ENCODE peak calls at places on chromosomes 3 and 15, in seven cellular contexts. D is amniotic stem cell; O is caudate nucleus; E is stimulated activated CD8-positive, alpha-beta memory T cell treated with anti-CD3 and anti-CD28 coated beads, Interleukin-7, amount 100 ng/mL, for 48 hours; Y is amygdala; S is Panc1; G is LoVo. N is an unnamed sample.

GRCh38 chr3:73592154-73592877 is 32.4 kb downstream of the PDZRN3 start:
- DNase-seq in D (no peak), O (no peak), E (no peak), Y (no peak), S (no peak), G (no peak), N (no peak)

GRCh38 chr3:172903642-172904041 is 153.1 kb downstream of the ECT2 start:
- DNase-seq in D (no peak), O (no peak), E (no peak), Y (no peak), S (no peak), G (no peak), N (no peak)

GRCh38 chr3:70994644-70995043 is 588.9 kb downstream of the FOXP1 start:
- DNase-seq in D (no peak), O (no peak), E (no peak), Y (no peak), S (no peak), G (no peak), N (no peak)

GRCh38 chr3:189737071-189737470 is 105.9 kb downstream of the TP63 start:
- DNase-seq in D (no peak), O (no peak), E (no peak), Y (no peak), S (no peak), G (no peak), N (no peak)

GRCh38 chr15:69574506-69574905 is 121.9 kb downstream of the RPLP1 start:
- DNase-seq in D (no peak), O (no peak), E (no peak), Y (no peak), S (no peak), G (no peak), N (no peak)

GRCh38 chr15:75832114-75832513 is 11.1 kb upstream of the UBE2Q2 start:
- DNase-seq in D (no peak), O (no peak), E (no peak), Y (no peak), S (no peak), G (no peak), N (no peak)

GRCh38 chr3:47001731-47002489 is 22.4 kb downstream of the NBEAL2 start:
- DNase-seq in D (no peak), O (no peak), E (no peak), Y (no peak), S (no peak), G (no peak), N (no peak)

GRCh38 chr3:13204177-13204581 is 130.9 kb upstream of the IQSEC1 start:
- DNase-seq in D (no peak), O (peak; percentile 40), E (no peak), Y (no peak), S (no peak), G (no peak), N (no peak)

GRCh38 chr15:27028836-27029482 is 58.0 kb downstream of the GABRG3 start:
- DNase-seq in D (no peak), O (no peak), E (no peak), Y (no peak), S (no peak), G (no peak), N (peak; percentile 23)

GRCh38 chr15:73946795-73947370 is 20.6 kb downstream of the LOXL1 start:
- DNase-seq in D (no peak), O (no peak), E (no peak), Y (no peak), S (no peak), G (no peak), N (no peak)

GRCh38 chr3:56782900-56783299 is 18.8 kb downstream of the ARHGEF3 start:
- DNase-seq in D (no peak), O (no peak), E (no peak), Y (no peak), S (no peak), G (no peak), N (no peak)

GRCh38 chr3:46670891-46671427 is 22.5 kb downstream of the ALS2CL start:
- DNase-seq in D (no peak), O (no peak), E (no peak), Y (no peak), S (no peak), G (no peak), N (no peak)

GRCh38 chr3:152870027-152870426 is 35.1 kb downstream of the P2RY1 start:
- DNase-seq in D (no peak), O (no peak), E (no peak), Y (no peak), S (no peak), G (no peak), N (no peak)

GRCh38 chr15:43912991-43913927 is 86.5 kb downstream of the WDR76 start:
- DNase-seq in D (peak; percentile 93), O (no peak), E (no peak), Y (no peak), S (peak; percentile 93), G (peak; percentile 81), N (peak; percentile 16)

GRCh38 chr15:93209690-93210425 is 120.8 kb upstream of the RGMA start:
- DNase-seq in D (no peak), O (no peak), E (no peak), Y (no peak), S (no peak), G (no peak), N (no peak)

GRCh38 chr3:185716436-185717090 is 108.3 kb downstream of the IGF2BP2 start:
- DNase-seq in D (no peak), O (no peak), E (no peak), Y (no peak), S (no peak), G (no peak), N (no peak)

GRCh38 chr3:20861454-20861853 is 675.4 kb upstream of the SGO1 start:
- DNase-seq in D (no peak), O (no peak), E (no peak), Y (no peak), S (no peak), G (no peak), N (no peak)

GRCh38 chr15:97900006-97900405 is 60.5 kb upstream of the ARRDC4 start:
- DNase-seq in D (no peak), O (no peak), E (no peak), Y (no peak), S (no peak), G (no peak), N (no peak)

GRCh38 chr3:197298858-197299854 is 744 bp upstream of the DLG1 start:
- DNase-seq in D (no peak), O (no peak), E (no peak), Y (no peak), S (no peak), G (peak; percentile 69), N (no peak)

GRCh38 chr15:69976366-69976994 is 121.2 kb downstream of the TLE3 start:
- DNase-seq in D (peak; percentile 38), O (no peak), E (no peak), Y (no peak), S (no peak), G (peak; percentile 66), N (no peak)

GRCh38 chr3:85502148-85502875 is 543.5 kb downstream of the CADM2 start:
- DNase-seq in D (no peak), O (no peak), E (no peak), Y (no peak), S (no peak), G (no peak), N (no peak)

GRCh38 chr15:43135351-43135750 is 2.0 kb downstream of the TMEM62 start:
- DNase-seq in D (no peak), O (no peak), E (no peak), Y (no peak), S (no peak), G (no peak), N (no peak)

GRCh38 chr15:81256916-81257315 is 60.2 kb downstream of the IL16 start:
- DNase-seq in D (peak; percentile 38), O (no peak), E (no peak), Y (no peak), S (no peak), G (no peak), N (no peak)

GRCh38 chr3:33775363-33775762 is 23.1 kb upstream of the PDCD6IP start:
- DNase-seq in D (no peak), O (no peak), E (no peak), Y (no peak), S (no peak), G (no peak), N (no peak)

GRCh38 chr3:114093596-114093995 is 37.1 kb downstream of the QTRT2 start:
- DNase-seq in D (no peak), O (no peak), E (no peak), Y (no peak), S (no peak), G (peak; percentile 22), N (no peak)

GRCh38 chr3:148333091-148333490 is 364.6 kb upstream of the AGTR1 start:
- DNase-seq in D (no peak), O (no peak), E (no peak), Y (no peak), S (no peak), G (no peak), N (no peak)

GRCh38 chr3:187165144-187165543 is 25.8 kb upstream of the RPL39L start:
- DNase-seq in D (no peak), O (no peak), E (no peak), Y (no peak), S (peak; percentile 25), G (peak; percentile 71), N (no peak)

GRCh38 chr3:11643212-11644087 is at the start of gene VGLL4:
- DNase-seq in D (peak; percentile 77), O (peak; percentile 82), E (peak; percentile 48), Y (peak; percentile 83), S (no peak), G (peak; percentile 83), N (peak; percentile 86)

GRCh38 chr3:155334897-155335883 is 41.7 kb upstream of the STRIT1 start:
- DNase-seq in D (no peak), O (no peak), E (no peak), Y (no peak), S (no peak), G (no peak), N (no peak)

GRCh38 chr15:46251873-46252272 is 617.0 kb downstream of the SQOR start:
- DNase-seq in D (no peak), O (no peak), E (no peak), Y (no peak), S (no peak), G (no peak), N (no peak)

GRCh38 chr15:80367094-80367493 is 37.1 kb upstream of the ARNT2 start:
- DNase-seq in D (no peak), O (no peak), E (no peak), Y (no peak), S (no peak), G (no peak), N (no peak)